ENCODE peak calls at places on chromosomes 12 and 14, in five cellular contexts. One of them, this sample, is unnamed.
A peak's percentile ranks its signal among the peaks of the same experiment; 100 is the strongest.

GRCh38 chr12:42744539-42745156 is 155.1 kb upstream of the PRICKLE1 start:
- DNase-seq in DND-41: no peak
- DNase-seq in cardiac muscle cell: no peak
- DNase-seq in AG04450: no peak
- DNase-seq in prostate gland: peak; percentile 64
- DNase-seq in this sample: no peak

GRCh38 chr14:73744874-73745529 is 30.8 kb upstream of the PNMA1 start:
- DNase-seq in AG04450: no peak
- DNase-seq in cardiac muscle cell: no peak
- DNase-seq in prostate gland: peak; percentile 56
- DNase-seq in DND-41: no peak
- DNase-seq in this sample: no peak

GRCh38 chr12:65885312-65885711 is 61.0 kb downstream of the HMGA2 start:
- DNase-seq in prostate gland: no peak
- DNase-seq in DND-41: no peak
- DNase-seq in cardiac muscle cell: no peak
- DNase-seq in AG04450: no peak
- DNase-seq in this sample: no peak

GRCh38 chr14:86296173-86296572 is 766.2 kb downstream of the FLRT2 start:
- DNase-seq in cardiac muscle cell: no peak
- DNase-seq in AG04450: peak; percentile 39
- DNase-seq in prostate gland: no peak
- DNase-seq in DND-41: no peak
- DNase-seq in this sample: no peak

GRCh38 chr12:69435644-69436043 is 34.5 kb upstream of the FRS2 start:
- DNase-seq in prostate gland: no peak
- DNase-seq in cardiac muscle cell: no peak
- DNase-seq in AG04450: no peak
- DNase-seq in DND-41: no peak
- DNase-seq in this sample: no peak

GRCh38 chr12:4579305-4580097 is 17.5 kb downstream of the DYRK4 start:
- DNase-seq in prostate gland: no peak
- DNase-seq in DND-41: no peak
- DNase-seq in AG04450: no peak
- DNase-seq in cardiac muscle cell: no peak
- DNase-seq in this sample: no peak

GRCh38 chr14:21084988-21085853 is 13.2 kb downstream of the ZNF219 start:
- DNase-seq in DND-41: no peak
- DNase-seq in prostate gland: peak; percentile 87
- DNase-seq in cardiac muscle cell: no peak
- DNase-seq in AG04450: no peak
- DNase-seq in this sample: no peak

GRCh38 chr12:132213359-132214160 is 69.3 kb downstream of the NOC4L start:
- DNase-seq in prostate gland: no peak
- DNase-seq in cardiac muscle cell: no peak
- DNase-seq in AG04450: no peak
- DNase-seq in DND-41: no peak
- DNase-seq in this sample: no peak

GRCh38 chr12:62767946-62768345 is 167.0 kb downstream of the PPM1H start:
- DNase-seq in cardiac muscle cell: no peak
- DNase-seq in DND-41: no peak
- DNase-seq in prostate gland: no peak
- DNase-seq in AG04450: no peak
- DNase-seq in this sample: no peak

GRCh38 chr12:646303-647038 is 16.8 kb downstream of the NINJ2 start:
- DNase-seq in AG04450: no peak
- DNase-seq in cardiac muscle cell: no peak
- DNase-seq in DND-41: no peak
- DNase-seq in prostate gland: peak; percentile 28
- DNase-seq in this sample: no peak

GRCh38 chr12:104671407-104672095 is 214.8 kb downstream of the CHST11 start:
- DNase-seq in prostate gland: peak; percentile 65
- DNase-seq in AG04450: no peak
- DNase-seq in DND-41: peak; percentile 53
- DNase-seq in cardiac muscle cell: peak; percentile 69
- DNase-seq in this sample: peak; percentile 48

GRCh38 chr12:4238577-4238976 is 35.0 kb upstream of the CCND2 start:
- DNase-seq in DND-41: no peak
- DNase-seq in AG04450: no peak
- DNase-seq in prostate gland: no peak
- DNase-seq in cardiac muscle cell: no peak
- DNase-seq in this sample: no peak

GRCh38 chr12:101474248-101474647 is 888 bp upstream of the SPIC start:
- DNase-seq in cardiac muscle cell: no peak
- DNase-seq in DND-41: no peak
- DNase-seq in AG04450: no peak
- DNase-seq in prostate gland: no peak
- DNase-seq in this sample: no peak

GRCh38 chr12:121334513-121335343 is 17.5 kb downstream of the ANAPC5 start:
- DNase-seq in DND-41: peak; percentile 19
- DNase-seq in AG04450: peak; percentile 36
- DNase-seq in cardiac muscle cell: peak; percentile 77
- DNase-seq in prostate gland: peak; percentile 26
- DNase-seq in this sample: no peak

GRCh38 chr14:29215853-29216252 is 449.3 kb downstream of the FOXG1 start:
- DNase-seq in AG04450: no peak
- DNase-seq in cardiac muscle cell: no peak
- DNase-seq in DND-41: no peak
- DNase-seq in prostate gland: no peak
- DNase-seq in this sample: no peak

GRCh38 chr14:105042813-105043212 is 21.9 kb upstream of the CDCA4 start:
- DNase-seq in prostate gland: no peak
- DNase-seq in cardiac muscle cell: no peak
- DNase-seq in AG04450: no peak
- DNase-seq in DND-41: no peak
- DNase-seq in this sample: no peak

GRCh38 chr14:40629144-40629543 is 977.5 kb upstream of the LRFN5 start:
- DNase-seq in AG04450: no peak
- DNase-seq in DND-41: no peak
- DNase-seq in prostate gland: no peak
- DNase-seq in cardiac muscle cell: no peak
- DNase-seq in this sample: no peak

GRCh38 chr14:57833304-57833703 is 32.6 kb downstream of the SLC35F4 start:
- DNase-seq in prostate gland: peak; percentile 53
- DNase-seq in DND-41: no peak
- DNase-seq in cardiac muscle cell: no peak
- DNase-seq in AG04450: peak; percentile 62
- DNase-seq in this sample: no peak

GRCh38 chr14:101977311-101978071 is 13.1 kb downstream of the DYNC1H1 start:
- DNase-seq in AG04450: no peak
- DNase-seq in cardiac muscle cell: no peak
- DNase-seq in prostate gland: no peak
- DNase-seq in DND-41: no peak
- DNase-seq in this sample: no peak

GRCh38 chr12:111405856-111406473 is at the start of gene SH2B3:
- DNase-seq in prostate gland: no peak
- DNase-seq in AG04450: no peak
- DNase-seq in cardiac muscle cell: no peak
- DNase-seq in DND-41: peak; percentile 80
- DNase-seq in this sample: peak; percentile 80

GRCh38 chr12:62983594-62983993 is 48.6 kb upstream of the PPM1H start:
- DNase-seq in DND-41: no peak
- DNase-seq in AG04450: no peak
- DNase-seq in cardiac muscle cell: no peak
- DNase-seq in prostate gland: no peak
- DNase-seq in this sample: no peak

GRCh38 chr14:20667957-20668356 is 16.4 kb upstream of the RNASE4 start:
- DNase-seq in AG04450: no peak
- DNase-seq in DND-41: no peak
- DNase-seq in cardiac muscle cell: no peak
- DNase-seq in prostate gland: no peak
- DNase-seq in this sample: no peak

GRCh38 chr12:55025508-55025907 is 5.7 kb downstream of the NEUROD4 start:
- DNase-seq in prostate gland: no peak
- DNase-seq in DND-41: no peak
- DNase-seq in AG04450: no peak
- DNase-seq in cardiac muscle cell: no peak
- DNase-seq in this sample: no peak

GRCh38 chr12:1583421-1584078 is 10.8 kb downstream of the FBXL14 start:
- DNase-seq in cardiac muscle cell: peak; percentile 85
- DNase-seq in AG04450: peak; percentile 86
- DNase-seq in DND-41: peak; percentile 79
- DNase-seq in prostate gland: peak; percentile 71
- DNase-seq in this sample: peak; percentile 53

GRCh38 chr12:120836119-120836684 is 68.0 kb downstream of the SPPL3 start:
- DNase-seq in DND-41: no peak
- DNase-seq in prostate gland: peak; percentile 55
- DNase-seq in cardiac muscle cell: no peak
- DNase-seq in AG04450: no peak
- DNase-seq in this sample: no peak

GRCh38 chr12:75725505-75726120 is 214.2 kb upstream of the KRR1 start:
- DNase-seq in AG04450: no peak
- DNase-seq in cardiac muscle cell: no peak
- DNase-seq in prostate gland: no peak
- DNase-seq in DND-41: no peak
- DNase-seq in this sample: no peak

GRCh38 chr14:91114079-91115065 is 499 bp downstream of the DGLUCY start:
- DNase-seq in DND-41: peak; percentile 87
- DNase-seq in prostate gland: peak; percentile 72
- DNase-seq in cardiac muscle cell: peak; percentile 57
- DNase-seq in AG04450: no peak
- DNase-seq in this sample: peak; percentile 50

GRCh38 chr14:65263161-65263788 is 149.3 kb upstream of the FUT8 start:
- DNase-seq in cardiac muscle cell: no peak
- DNase-seq in prostate gland: no peak
- DNase-seq in DND-41: no peak
- DNase-seq in AG04450: no peak
- DNase-seq in this sample: no peak

GRCh38 chr12:575129-575502 is 88.1 kb downstream of the NINJ2 start:
- DNase-seq in prostate gland: no peak
- DNase-seq in AG04450: no peak
- DNase-seq in DND-41: no peak
- DNase-seq in cardiac muscle cell: no peak
- DNase-seq in this sample: no peak

GRCh38 chr14:73780391-73780790 is 66.2 kb upstream of the PNMA1 start:
- DNase-seq in AG04450: no peak
- DNase-seq in DND-41: no peak
- DNase-seq in cardiac muscle cell: no peak
- DNase-seq in prostate gland: no peak
- DNase-seq in this sample: no peak

GRCh38 chr14:99685061-99685995 is 1.2 kb downstream of the CYP46A1 start:
- DNase-seq in cardiac muscle cell: peak; percentile 39
- DNase-seq in DND-41: no peak
- DNase-seq in AG04450: no peak
- DNase-seq in prostate gland: no peak
- DNase-seq in this sample: no peak

GRCh38 chr12:105738036-105738435 is 400.7 kb downstream of the NUAK1 start:
- DNase-seq in AG04450: peak; percentile 16
- DNase-seq in prostate gland: no peak
- DNase-seq in DND-41: no peak
- DNase-seq in cardiac muscle cell: no peak
- DNase-seq in this sample: no peak

GRCh38 chr14:96164861-96165490 is 39.7 kb upstream of the BDKRB2 start:
- DNase-seq in prostate gland: no peak
- DNase-seq in cardiac muscle cell: no peak
- DNase-seq in DND-41: no peak
- DNase-seq in AG04450: no peak
- DNase-seq in this sample: no peak

GRCh38 chr12:117890137-117890536 is 78.7 kb downstream of the KSR2 start:
- DNase-seq in prostate gland: no peak
- DNase-seq in cardiac muscle cell: no peak
- DNase-seq in AG04450: no peak
- DNase-seq in DND-41: no peak
- DNase-seq in this sample: no peak

GRCh38 chr12:51836012-51836832 is 12.3 kb downstream of the FIGNL2 start:
- DNase-seq in cardiac muscle cell: no peak
- DNase-seq in AG04450: no peak
- DNase-seq in prostate gland: no peak
- DNase-seq in DND-41: no peak
- DNase-seq in this sample: no peak

DNA sequence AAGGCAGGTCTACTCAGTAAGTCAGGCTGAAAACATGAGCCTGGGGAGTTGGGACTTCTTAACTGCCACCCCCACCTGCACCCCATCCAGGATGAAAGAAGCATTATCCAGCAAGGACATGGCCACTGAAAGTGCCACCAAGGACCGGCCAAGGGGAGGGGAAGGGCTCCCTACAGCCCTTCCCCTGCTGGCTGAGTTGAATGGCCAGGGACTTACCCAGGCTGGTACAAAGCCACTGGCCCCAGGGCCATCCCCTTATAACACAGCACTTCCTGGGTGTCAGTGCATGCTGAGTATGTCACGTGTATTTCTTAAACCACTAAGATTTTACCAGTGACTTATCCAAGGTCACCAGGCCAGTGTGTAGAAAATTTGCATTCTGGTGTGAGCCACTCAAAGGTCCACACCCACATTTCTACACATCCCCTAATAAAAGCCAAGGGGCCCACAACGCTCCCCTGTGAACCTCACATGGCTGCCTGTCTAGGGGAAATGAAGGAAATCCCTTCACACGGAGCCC is 29.3 kb upstream of the ZFP36L1 start:
- DNase-seq in AG04450: no peak
- DNase-seq in prostate gland: no peak
- DNase-seq in DND-41: no peak
- DNase-seq in cardiac muscle cell: no peak
- DNase-seq in this sample: no peak
- H3K27ac ChIP-seq in AG04450: no peak overlapping the region
- H3K27ac ChIP-seq in prostate gland: no peak overlapping the region
- H3K27ac ChIP-seq in DND-41: no peak overlapping the region
- H3K27ac ChIP-seq in cardiac muscle cell: no peak overlapping the region
- H3K27ac ChIP-seq in this sample: no peak overlapping the region

GRCh38 chr14:69933623-69934275 is 54.5 kb downstream of the SMOC1 start:
- DNase-seq in prostate gland: no peak
- DNase-seq in cardiac muscle cell: no peak
- DNase-seq in AG04450: no peak
- DNase-seq in DND-41: no peak
- DNase-seq in this sample: no peak

GRCh38 chr14:69924181-69924580 is 45.0 kb downstream of the SMOC1 start:
- DNase-seq in DND-41: no peak
- DNase-seq in cardiac muscle cell: no peak
- DNase-seq in AG04450: no peak
- DNase-seq in prostate gland: no peak
- DNase-seq in this sample: no peak

GRCh38 chr14:69932391-69932790 is 53.2 kb downstream of the SMOC1 start:
- DNase-seq in cardiac muscle cell: no peak
- DNase-seq in DND-41: no peak
- DNase-seq in prostate gland: no peak
- DNase-seq in AG04450: no peak
- DNase-seq in this sample: no peak

GRCh38 chr14:69931960-69932359 is 52.7 kb downstream of the SMOC1 start:
- DNase-seq in cardiac muscle cell: no peak
- DNase-seq in AG04450: no peak
- DNase-seq in prostate gland: no peak
- DNase-seq in DND-41: no peak
- DNase-seq in this sample: no peak

GRCh38 chr14:69928111-69928523 is 48.9 kb downstream of the SMOC1 start:
- DNase-seq in cardiac muscle cell: no peak
- DNase-seq in AG04450: peak; percentile 58
- DNase-seq in DND-41: no peak
- DNase-seq in prostate gland: no peak
- DNase-seq in this sample: no peak
- H3K27me3 ChIP-seq in cardiac muscle cell: no peaks in the 10 kb centered on the region
- H3K27me3 ChIP-seq in AG04450: peaks cover 6% of the 10 kb centered on the region
- H3K27me3 ChIP-seq in DND-41: peaks cover 25% of the 10 kb centered on the region
- H3K27me3 ChIP-seq in prostate gland: peaks cover 1% of the 10 kb centered on the region
- H3K27me3 ChIP-seq in this sample: peaks cover 15% of the 10 kb centered on the region

GRCh38 chr14:34049769-34050168 is 98.9 kb upstream of the EGLN3 start:
- DNase-seq in DND-41: no peak
- DNase-seq in cardiac muscle cell: no peak
- DNase-seq in prostate gland: no peak
- DNase-seq in AG04450: no peak
- DNase-seq in this sample: no peak
- TF ChIP-seq CTCF in DND-41: no peak
- TF ChIP-seq CTCF in cardiac muscle cell: no peak
- TF ChIP-seq CTCF in prostate gland: no peak
- TF ChIP-seq CTCF in AG04450: no peak
- TF ChIP-seq CTCF in this sample: no peak

GRCh38 chr14:49622022-49622607 is 1.5 kb downstream of the MGAT2 start:
- DNase-seq in cardiac muscle cell: no peak
- DNase-seq in AG04450: no peak
- DNase-seq in DND-41: no peak
- DNase-seq in prostate gland: no peak
- DNase-seq in this sample: no peak
- H3K27ac ChIP-seq in cardiac muscle cell: no peak overlapping the region
- H3K27ac ChIP-seq in AG04450: no peak overlapping the region
- H3K27ac ChIP-seq in DND-41: peak overlapping the region; percentile 88
- H3K27ac ChIP-seq in prostate gland: no peak overlapping the region
- H3K27ac ChIP-seq in this sample: peak overlapping the region; percentile 98

This sample was measured in CD4-positive, alpha-beta T cell.